ENCODE peak calls at places on chromosomes 7 and 10, in seven cellular contexts. One of them, this sample, is unnamed.

GRCh38 chr10:51960494-51960895 is 261.1 kb upstream of the CSTF2T start:
- DNase-seq in neural progenitor cell: peak
- DNase-seq in cardiac muscle cell: peak
- DNase-seq in brain microvascular endothelial cell: peak
- DNase-seq in AG04449: no peak
- DNase-seq in heart left ventricle: no peak
- DNase-seq in left ventricle myocardium inferior: no peak
- DNase-seq in this sample: peak

GRCh38 chr7:132112111-132112510 is 464.2 kb downstream of the PLXNA4 start:
- DNase-seq in left ventricle myocardium inferior: no peak
- DNase-seq in AG04449: no peak
- DNase-seq in cardiac muscle cell: no peak
- DNase-seq in heart left ventricle: no peak
- DNase-seq in brain microvascular endothelial cell: no peak
- DNase-seq in neural progenitor cell: no peak
- DNase-seq in this sample: no peak

GRCh38 chr7:35254496-35255416 is 856 bp upstream of the TBX20 start:
- DNase-seq in neural progenitor cell: peak
- DNase-seq in brain microvascular endothelial cell: no peak
- DNase-seq in left ventricle myocardium inferior: peak
- DNase-seq in cardiac muscle cell: peak
- DNase-seq in heart left ventricle: peak
- DNase-seq in AG04449: no peak
- DNase-seq in this sample: no peak

GRCh38 chr7:93092757-93093370 is 24.9 kb downstream of the SAMD9 start:
- DNase-seq in heart left ventricle: no peak
- DNase-seq in brain microvascular endothelial cell: peak
- DNase-seq in AG04449: peak
- DNase-seq in left ventricle myocardium inferior: no peak
- DNase-seq in neural progenitor cell: peak
- DNase-seq in cardiac muscle cell: no peak
- DNase-seq in this sample: no peak

GRCh38 chr7:124031919-124032318 is 948 bp downstream of the TMEM229A start:
- DNase-seq in heart left ventricle: no peak
- DNase-seq in brain microvascular endothelial cell: no peak
- DNase-seq in AG04449: no peak
- DNase-seq in left ventricle myocardium inferior: no peak
- DNase-seq in neural progenitor cell: peak
- DNase-seq in cardiac muscle cell: peak
- DNase-seq in this sample: no peak

GRCh38 chr10:78277734-78278404 is 244.2 kb downstream of the RPS24 start:
- DNase-seq in cardiac muscle cell: no peak
- DNase-seq in neural progenitor cell: no peak
- DNase-seq in brain microvascular endothelial cell: peak
- DNase-seq in heart left ventricle: peak
- DNase-seq in AG04449: no peak
- DNase-seq in left ventricle myocardium inferior: peak
- DNase-seq in this sample: no peak

GRCh38 chr10:96092999-96093767 is 36.9 kb upstream of the ZNF518A start:
- DNase-seq in neural progenitor cell: no peak
- DNase-seq in left ventricle myocardium inferior: no peak
- DNase-seq in brain microvascular endothelial cell: no peak
- DNase-seq in cardiac muscle cell: no peak
- DNase-seq in heart left ventricle: no peak
- DNase-seq in AG04449: no peak
- DNase-seq in this sample: no peak

GRCh38 chr7:101717986-101718746 is 89.1 kb upstream of the MYL10 start:
- DNase-seq in brain microvascular endothelial cell: peak
- DNase-seq in left ventricle myocardium inferior: peak
- DNase-seq in AG04449: no peak
- DNase-seq in neural progenitor cell: no peak
- DNase-seq in heart left ventricle: no peak
- DNase-seq in cardiac muscle cell: no peak
- DNase-seq in this sample: no peak

GRCh38 chr10:121681171-121681752 is 83.0 kb upstream of the FGFR2 start:
- DNase-seq in AG04449: no peak
- DNase-seq in neural progenitor cell: peak
- DNase-seq in left ventricle myocardium inferior: no peak
- DNase-seq in heart left ventricle: no peak
- DNase-seq in brain microvascular endothelial cell: no peak
- DNase-seq in cardiac muscle cell: no peak
- DNase-seq in this sample: no peak

GRCh38 chr10:110326351-110327032 is 21.8 kb upstream of the SMNDC1 start:
- DNase-seq in cardiac muscle cell: no peak
- DNase-seq in heart left ventricle: no peak
- DNase-seq in left ventricle myocardium inferior: no peak
- DNase-seq in AG04449: peak
- DNase-seq in brain microvascular endothelial cell: peak
- DNase-seq in neural progenitor cell: no peak
- DNase-seq in this sample: peak

GRCh38 chr7:51129527-51130472 is 186.8 kb downstream of the COBL start:
- DNase-seq in AG04449: no peak
- DNase-seq in left ventricle myocardium inferior: no peak
- DNase-seq in heart left ventricle: no peak
- DNase-seq in neural progenitor cell: no peak
- DNase-seq in brain microvascular endothelial cell: no peak
- DNase-seq in cardiac muscle cell: no peak
- DNase-seq in this sample: no peak

GRCh38 chr10:117609095-117609821 is 66.7 kb downstream of the EMX2 start:
- DNase-seq in neural progenitor cell: no peak
- DNase-seq in left ventricle myocardium inferior: peak
- DNase-seq in cardiac muscle cell: no peak
- DNase-seq in brain microvascular endothelial cell: peak
- DNase-seq in heart left ventricle: no peak
- DNase-seq in AG04449: peak
- DNase-seq in this sample: peak

GRCh38 chr10:113093188-113094113 is 143.4 kb downstream of the TCF7L2 start:
- DNase-seq in cardiac muscle cell: no peak
- DNase-seq in AG04449: no peak
- DNase-seq in brain microvascular endothelial cell: no peak
- DNase-seq in neural progenitor cell: no peak
- DNase-seq in left ventricle myocardium inferior: no peak
- DNase-seq in heart left ventricle: no peak
- DNase-seq in this sample: peak

GRCh38 chr7:5528071-5528814 is 104.6 kb upstream of the TNRC18 start:
- DNase-seq in neural progenitor cell: peak
- DNase-seq in AG04449: no peak
- DNase-seq in cardiac muscle cell: peak
- DNase-seq in left ventricle myocardium inferior: peak
- DNase-seq in brain microvascular endothelial cell: no peak
- DNase-seq in heart left ventricle: peak
- DNase-seq in this sample: no peak

GRCh38 chr10:115321360-115321759 is 228.2 kb downstream of the ATRNL1 start:
- DNase-seq in cardiac muscle cell: no peak
- DNase-seq in left ventricle myocardium inferior: no peak
- DNase-seq in brain microvascular endothelial cell: no peak
- DNase-seq in heart left ventricle: no peak
- DNase-seq in AG04449: no peak
- DNase-seq in neural progenitor cell: no peak
- DNase-seq in this sample: no peak

GRCh38 chr10:71382757-71383156 is 14.0 kb upstream of the CDH23 start:
- DNase-seq in heart left ventricle: no peak
- DNase-seq in cardiac muscle cell: no peak
- DNase-seq in left ventricle myocardium inferior: no peak
- DNase-seq in AG04449: no peak
- DNase-seq in neural progenitor cell: no peak
- DNase-seq in brain microvascular endothelial cell: no peak
- DNase-seq in this sample: no peak

GRCh38 chr10:43208147-43209063 is 58.5 kb downstream of the RASGEF1A start:
- DNase-seq in brain microvascular endothelial cell: no peak
- DNase-seq in neural progenitor cell: no peak
- DNase-seq in AG04449: no peak
- DNase-seq in left ventricle myocardium inferior: peak
- DNase-seq in cardiac muscle cell: no peak
- DNase-seq in heart left ventricle: peak
- DNase-seq in this sample: no peak

GRCh38 chr7:55977831-55978230 is 13.4 kb downstream of the NIPSNAP2 start:
- DNase-seq in AG04449: peak
- DNase-seq in brain microvascular endothelial cell: peak
- DNase-seq in heart left ventricle: no peak
- DNase-seq in cardiac muscle cell: no peak
- DNase-seq in neural progenitor cell: no peak
- DNase-seq in left ventricle myocardium inferior: no peak
- DNase-seq in this sample: no peak

GRCh38 chr10:126857178-126857806 is 47.9 kb upstream of the DOCK1 start:
- DNase-seq in AG04449: no peak
- DNase-seq in neural progenitor cell: no peak
- DNase-seq in cardiac muscle cell: no peak
- DNase-seq in heart left ventricle: no peak
- DNase-seq in brain microvascular endothelial cell: no peak
- DNase-seq in left ventricle myocardium inferior: no peak
- DNase-seq in this sample: no peak

GRCh38 chr10:59865101-59865500 is 41.3 kb downstream of the CCDC6 start:
- DNase-seq in AG04449: no peak
- DNase-seq in heart left ventricle: peak
- DNase-seq in brain microvascular endothelial cell: no peak
- DNase-seq in cardiac muscle cell: peak
- DNase-seq in left ventricle myocardium inferior: no peak
- DNase-seq in neural progenitor cell: peak
- DNase-seq in this sample: peak

GRCh38 chr10:6068422-6068821 is 6.3 kb upstream of the IL2RA start:
- DNase-seq in left ventricle myocardium inferior: peak
- DNase-seq in AG04449: no peak
- DNase-seq in heart left ventricle: no peak
- DNase-seq in cardiac muscle cell: no peak
- DNase-seq in brain microvascular endothelial cell: no peak
- DNase-seq in neural progenitor cell: no peak
- DNase-seq in this sample: no peak

GRCh38 chr7:76089865-76090495 is 42.1 kb downstream of the MDH2 start:
- DNase-seq in heart left ventricle: no peak
- DNase-seq in left ventricle myocardium inferior: no peak
- DNase-seq in AG04449: no peak
- DNase-seq in cardiac muscle cell: no peak
- DNase-seq in neural progenitor cell: no peak
- DNase-seq in brain microvascular endothelial cell: no peak
- DNase-seq in this sample: peak

GRCh38 chr7:142301299-142301698 is 43.4 kb upstream of the PRSS58 start:
- DNase-seq in heart left ventricle: no peak
- DNase-seq in cardiac muscle cell: no peak
- DNase-seq in left ventricle myocardium inferior: no peak
- DNase-seq in AG04449: no peak
- DNase-seq in neural progenitor cell: no peak
- DNase-seq in brain microvascular endothelial cell: no peak
- DNase-seq in this sample: no peak
- H3K4me3 ChIP-seq in heart left ventricle: no peak
- H3K4me3 ChIP-seq in cardiac muscle cell: no peak
- H3K4me3 ChIP-seq in left ventricle myocardium inferior: no peak
- H3K4me3 ChIP-seq in AG04449: no peak
- H3K4me3 ChIP-seq in neural progenitor cell: no peak
- H3K4me3 ChIP-seq in brain microvascular endothelial cell: no peak
- H3K4me3 ChIP-seq in this sample: no peak

DNA sequence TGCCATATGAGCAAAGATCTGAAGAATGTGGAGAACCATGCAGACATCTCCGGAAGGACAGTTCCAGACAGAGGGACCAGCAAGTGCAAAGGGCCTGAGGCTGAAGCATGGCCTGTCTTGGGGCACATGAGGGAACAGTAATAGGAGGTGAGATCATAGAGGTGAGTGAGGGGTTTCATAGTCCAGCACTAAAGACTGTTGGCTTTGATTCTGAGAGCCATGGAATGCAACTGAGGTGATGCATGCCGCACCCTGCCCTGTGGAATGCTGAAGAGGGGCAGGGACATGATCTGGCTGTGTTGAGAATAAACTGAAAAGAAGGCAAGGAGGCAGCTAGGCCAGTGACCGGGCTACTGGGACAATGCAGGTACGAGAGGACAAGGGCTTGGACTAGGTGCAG is 253.1 kb upstream of the KLF14 start:
- DNase-seq in cardiac muscle cell: no peak
- DNase-seq in heart left ventricle: no peak
- DNase-seq in brain microvascular endothelial cell: no peak
- DNase-seq in AG04449: no peak
- DNase-seq in neural progenitor cell: no peak
- DNase-seq in left ventricle myocardium inferior: no peak
- DNase-seq in this sample: no peak
- H3K4me3 ChIP-seq in cardiac muscle cell: no peak
- H3K4me3 ChIP-seq in heart left ventricle: no peak
- H3K4me3 ChIP-seq in brain microvascular endothelial cell: no peak
- H3K4me3 ChIP-seq in AG04449: no peak
- H3K4me3 ChIP-seq in neural progenitor cell: no peak
- H3K4me3 ChIP-seq in left ventricle myocardium inferior: no peak
- H3K4me3 ChIP-seq in this sample: no peak

GRCh38 chr10:4902571-4903011 is 60.6 kb upstream of the AKR1C1 start:
- DNase-seq in cardiac muscle cell: no peak
- DNase-seq in heart left ventricle: no peak
- DNase-seq in brain microvascular endothelial cell: no peak
- DNase-seq in neural progenitor cell: no peak
- DNase-seq in AG04449: no peak
- DNase-seq in left ventricle myocardium inferior: no peak
- DNase-seq in this sample: no peak
- H3K4me3 ChIP-seq in cardiac muscle cell: no peak
- H3K4me3 ChIP-seq in heart left ventricle: no peak
- H3K4me3 ChIP-seq in brain microvascular endothelial cell: no peak
- H3K4me3 ChIP-seq in neural progenitor cell: no peak
- H3K4me3 ChIP-seq in AG04449: no peak
- H3K4me3 ChIP-seq in left ventricle myocardium inferior: peak
- H3K4me3 ChIP-seq in this sample: no peak

DNA sequence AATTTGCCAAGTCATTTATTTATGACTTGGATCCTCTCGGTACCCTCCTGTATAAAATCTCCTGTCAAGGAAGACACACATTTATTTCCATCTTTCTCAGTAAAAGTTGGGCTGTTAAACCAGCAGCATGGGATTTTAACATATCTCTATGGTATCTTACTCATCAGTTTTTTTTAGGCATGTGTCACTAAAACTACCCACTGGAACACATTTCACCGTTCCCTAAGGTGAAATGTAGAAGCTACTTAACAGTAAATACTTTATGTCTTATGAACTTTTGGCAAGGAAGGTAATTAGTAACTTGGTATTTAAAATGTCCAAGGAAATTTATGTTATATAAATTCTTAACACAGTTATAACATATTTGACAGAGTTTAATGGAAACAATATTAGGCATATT is 152.5 kb upstream of the HDAC9 start:
- DNase-seq in heart left ventricle: no peak
- DNase-seq in brain microvascular endothelial cell: no peak
- DNase-seq in left ventricle myocardium inferior: no peak
- DNase-seq in cardiac muscle cell: no peak
- DNase-seq in AG04449: no peak
- DNase-seq in neural progenitor cell: no peak
- DNase-seq in this sample: no peak
- H3K4me3 ChIP-seq in heart left ventricle: no peak
- H3K4me3 ChIP-seq in brain microvascular endothelial cell: no peak
- H3K4me3 ChIP-seq in left ventricle myocardium inferior: no peak
- H3K4me3 ChIP-seq in cardiac muscle cell: no peak
- H3K4me3 ChIP-seq in AG04449: no peak
- H3K4me3 ChIP-seq in neural progenitor cell: no peak
- H3K4me3 ChIP-seq in this sample: no peak